ENCODE peak calls at places on chromosome 11, in seven cellular contexts. B is NCI-H1436, U is hepatic stellate cell, H is NCI-H774, I is activated T-cell treated with anti-CD3 and anti-CD28 coated beads for 1 hour, N is endothelial cell, J is lower lobe of right lung. G is an unnamed sample.

GRCh38 chr11:83072689-83073242 is 1.1 kb upstream of the RAB30 start:
- DNase-seq in B (no peak), U (no peak), H (no peak), I (no peak), N (no peak), J (no peak), G (no peak)

GRCh38 chr11:13859986-13860385 is 102.5 kb upstream of the SPON1 start:
- DNase-seq in B (no peak), U (no peak), H (no peak), I (peak), N (no peak), J (no peak), G (no peak)

GRCh38 chr11:129444274-129444673 is 68.6 kb downstream of the BARX2 start:
- DNase-seq in B (no peak), U (no peak), H (no peak), I (no peak), N (no peak), J (no peak), G (no peak)

GRCh38 chr11:133082851-133083488 is 449.3 kb downstream of the OPCML start:
- DNase-seq in B (peak), U (peak), H (peak), I (no peak), N (peak), J (peak), G (no peak)

GRCh38 chr11:15569626-15570025 is 454.9 kb downstream of the INSC start:
- DNase-seq in B (no peak), U (no peak), H (no peak), I (no peak), N (no peak), J (no peak), G (no peak)

GRCh38 chr11:73532310-73532709 is 65.6 kb downstream of the FAM168A start:
- DNase-seq in B (no peak), U (no peak), H (no peak), I (no peak), N (no peak), J (no peak), G (no peak)

GRCh38 chr11:105361651-105362050 is 222.1 kb upstream of the CARD18 start:
- DNase-seq in B (no peak), U (no peak), H (no peak), I (no peak), N (no peak), J (no peak), G (no peak)

GRCh38 chr11:76238551-76238950 is 32.2 kb upstream of the WNT11 start:
- DNase-seq in B (no peak), U (no peak), H (no peak), I (no peak), N (no peak), J (no peak), G (no peak)

GRCh38 chr11:72223615-72224586 is 666 bp upstream of the INPPL1 start:
- DNase-seq in B (no peak), U (peak), H (peak), I (peak), N (peak), J (peak), G (peak)

GRCh38 chr11:73931039-73931645 is 19.7 kb upstream of the DNAJB13 start:
- DNase-seq in B (peak), U (peak), H (no peak), I (no peak), N (peak), J (no peak), G (no peak)

GRCh38 chr11:75891947-75892739 is 77.1 kb downstream of the UVRAG start:
- DNase-seq in B (no peak), U (no peak), H (no peak), I (no peak), N (no peak), J (no peak), G (peak)

G was measured in naive B cell.